ENCODE peak calls at places on chromosomes 6 and 20, in five cellular contexts. U is AG09309, O is retinal pigment epithelial cell, B is transverse colon, Q is fibroblast of lung. F is an unnamed sample.

GRCh38 chr6:116096979-116097816 is 3.5 kb upstream of the NT5DC1 start:
- DNase-seq in U (no peak), Q (no peak), O (no peak), B (no peak), F (no peak)

GRCh38 chr6:683742-684440 is 9.0 kb downstream of the EXOC2 start:
- DNase-seq in B (peak; percentile 21), O (no peak), U (no peak), Q (peak; percentile 95), F (peak; percentile 67)

GRCh38 chr6:146546440-146546839 is 2.8 kb downstream of the RAB32 start:
- DNase-seq in O (peak; percentile 57), Q (peak; percentile 92), B (no peak), U (peak; percentile 86), F (peak; percentile 91)

GRCh38 chr20:62026564-62026856 is 39.2 kb downstream of the TAF4 start:
- DNase-seq in O (no peak), B (no peak), U (no peak), Q (no peak), F (no peak)

GRCh38 chr20:20017001-20017851 is at the start of gene NAA20:
- DNase-seq in Q (peak; percentile 92), O (peak; percentile 72), U (peak; percentile 63), B (peak; percentile 95), F (peak; percentile 91)

GRCh38 chr6:106064103-106064502 is 22.0 kb upstream of the PRDM1 start:
- DNase-seq in U (no peak), Q (peak; percentile 26), B (no peak), O (no peak), F (no peak)

GRCh38 chr20:1508576-1508975 is 17.4 kb upstream of the SIRPB2 start:
- DNase-seq in B (no peak), O (no peak), U (no peak), Q (no peak), F (no peak)

GRCh38 chr6:2275207-2275891 is 29.9 kb upstream of the GMDS start:
- DNase-seq in B (no peak), Q (peak; percentile 75), O (peak; percentile 6), U (no peak), F (peak; percentile 17)

GRCh38 chr20:34300809-34301586 is 2.2 kb downstream of the AHCY start:
- DNase-seq in B (no peak), Q (no peak), U (no peak), O (no peak), F (peak; percentile 37)

GRCh38 chr6:109531446-109531845 is 48.4 kb upstream of the ZBTB24 start:
- DNase-seq in U (no peak), O (no peak), B (no peak), Q (no peak), F (no peak)

GRCh38 chr6:134539865-134540323 is 222.0 kb upstream of the SGK1 start:
- DNase-seq in B (no peak), U (no peak), O (no peak), Q (peak; percentile 66), F (no peak)

GRCh38 chr6:100464162-100464851 is 414 bp downstream of the SIM1 start:
- DNase-seq in U (no peak), Q (no peak), O (no peak), B (no peak), F (no peak)

GRCh38 chr20:16147221-16147620 is 426.0 kb downstream of the KIF16B start:
- DNase-seq in U (no peak), B (no peak), O (no peak), Q (no peak), F (no peak)

GRCh38 chr20:420721-421574 is 12.8 kb downstream of the RBCK1 start:
- DNase-seq in O (no peak), U (no peak), B (peak; percentile 92), Q (no peak), F (no peak)

GRCh38 chr20:25320035-25320800 is 70.4 kb downstream of the ABHD12 start:
- DNase-seq in B (no peak), O (no peak), U (no peak), Q (no peak), F (no peak)

GRCh38 chr6:73248192-73248898 is 14.7 kb downstream of the KHDC1 start:
- DNase-seq in O (no peak), U (no peak), B (no peak), Q (no peak), F (no peak)

GRCh38 chr6:40362859-40363258 is 224.3 kb downstream of the LRFN2 start:
- DNase-seq in B (no peak), Q (no peak), O (no peak), U (no peak), F (no peak)

GRCh38 chr6:51753635-51754034 is 333.8 kb downstream of the PKHD1 start:
- DNase-seq in U (no peak), O (no peak), B (peak; percentile 8), Q (no peak), F (no peak)

GRCh38 chr6:2792330-2792729 is 27.1 kb downstream of the WRNIP1 start:
- DNase-seq in Q (peak; percentile 48), B (no peak), O (no peak), U (no peak), F (peak; percentile 72)

GRCh38 chr6:131780600-131780999 is 27.2 kb upstream of the ENPP1 start:
- DNase-seq in O (no peak), Q (no peak), U (no peak), B (no peak), F (no peak)

GRCh38 chr6:81985191-81985590 is 232.7 kb upstream of the TENT5A start:
- DNase-seq in U (no peak), O (no peak), B (no peak), Q (no peak), F (peak; percentile 59)

GRCh38 chr20:37541326-37541725 is 13.7 kb upstream of the BLCAP start:
- DNase-seq in U (no peak), B (no peak), O (no peak), Q (no peak), F (no peak)

GRCh38 chr20:37544386-37544785 is 16.7 kb upstream of the BLCAP start:
- DNase-seq in U (no peak), B (no peak), O (no peak), Q (no peak), F (no peak)

GRCh38 chr20:37545516-37545915 is 17.8 kb upstream of the BLCAP start:
- DNase-seq in Q (no peak), U (no peak), O (no peak), B (no peak), F (no peak)

GRCh38 chr20:37542281-37542680 is 14.6 kb upstream of the BLCAP start:
- DNase-seq in Q (no peak), B (no peak), O (no peak), U (no peak), F (peak; percentile 38)

GRCh38 chr20:37543828-37544227 is 16.2 kb upstream of the BLCAP start:
- DNase-seq in O (no peak), U (no peak), B (no peak), Q (peak; percentile 20), F (peak; percentile 57)
- TF ChIP-seq CTCF in O (peak; percentile 71), U (peak; percentile 52), B (no peak), Q (peak; percentile 53), F (peak; percentile 64)

GRCh38 chr20:38261054-38261390 is 487 bp upstream of the KIAA1755 start:
- DNase-seq in Q (no peak), U (no peak), B (no peak), O (no peak), F (no peak)
- H3K4me3 ChIP-seq in Q (no peak overlapping the region), U (peak overlapping the region; percentile 34), B (peak overlapping the region; percentile 30), O (peak overlapping the region; percentile 14), F (peak overlapping the region; percentile 50)

GRCh38 chr6:34510299-34510698 is 44.4 kb downstream of the PACSIN1 start:
- DNase-seq in B (no peak), U (no peak), Q (no peak), O (no peak), F (no peak)

GRCh38 chr6:34509782-34510181 is 43.9 kb downstream of the PACSIN1 start:
- DNase-seq in B (no peak), O (no peak), U (no peak), Q (no peak), F (no peak)

GRCh38 chr6:34506718-34507117 is 40.8 kb downstream of the PACSIN1 start:
- DNase-seq in B (no peak), U (no peak), Q (no peak), O (no peak), F (no peak)

GRCh38 chr6:34511214-34511922 is 44.8 kb downstream of the SPDEF start:
- DNase-seq in B (no peak), U (no peak), O (no peak), Q (no peak), F (no peak)

DNA sequence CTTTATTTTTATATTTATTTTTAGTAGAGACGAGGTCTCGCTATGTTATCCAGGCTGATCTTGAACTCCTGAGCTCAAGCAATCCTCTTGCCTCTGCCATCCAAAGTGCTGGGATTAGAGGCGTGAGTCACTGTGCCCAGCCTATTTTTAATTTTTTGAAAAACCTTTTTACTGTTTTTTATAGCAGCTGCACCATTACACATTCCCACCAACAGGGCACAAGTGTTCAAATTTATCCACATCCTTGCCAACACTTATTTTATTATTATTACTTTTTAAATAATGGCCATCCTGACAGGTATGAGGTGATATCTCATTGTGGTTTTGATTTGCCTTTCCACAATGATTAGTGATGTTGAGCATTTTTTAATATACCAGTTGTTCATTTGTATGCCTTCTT is 42.5 kb downstream of the PACSIN1 start:
- DNase-seq in U (no peak), O (no peak), Q (no peak), B (no peak), F (no peak)
- TF ChIP-seq CTCF in U (peak; percentile 18), O (peak; percentile 35), Q (no peak), B (no peak), F (no peak)

GRCh38 chr6:32854376-32855178 is 585 bp downstream of the PSMB9 start:
- DNase-seq in U (no peak), O (no peak), B (peak; percentile 66), Q (peak; percentile 20), F (no peak)
- H3K4me3 ChIP-seq in U (peak overlapping the region; percentile 72), O (peak overlapping the region; percentile 81), B (peak overlapping the region; percentile 81), Q (peak overlapping the region; percentile 91), F (peak overlapping the region; percentile 83)

DNA sequence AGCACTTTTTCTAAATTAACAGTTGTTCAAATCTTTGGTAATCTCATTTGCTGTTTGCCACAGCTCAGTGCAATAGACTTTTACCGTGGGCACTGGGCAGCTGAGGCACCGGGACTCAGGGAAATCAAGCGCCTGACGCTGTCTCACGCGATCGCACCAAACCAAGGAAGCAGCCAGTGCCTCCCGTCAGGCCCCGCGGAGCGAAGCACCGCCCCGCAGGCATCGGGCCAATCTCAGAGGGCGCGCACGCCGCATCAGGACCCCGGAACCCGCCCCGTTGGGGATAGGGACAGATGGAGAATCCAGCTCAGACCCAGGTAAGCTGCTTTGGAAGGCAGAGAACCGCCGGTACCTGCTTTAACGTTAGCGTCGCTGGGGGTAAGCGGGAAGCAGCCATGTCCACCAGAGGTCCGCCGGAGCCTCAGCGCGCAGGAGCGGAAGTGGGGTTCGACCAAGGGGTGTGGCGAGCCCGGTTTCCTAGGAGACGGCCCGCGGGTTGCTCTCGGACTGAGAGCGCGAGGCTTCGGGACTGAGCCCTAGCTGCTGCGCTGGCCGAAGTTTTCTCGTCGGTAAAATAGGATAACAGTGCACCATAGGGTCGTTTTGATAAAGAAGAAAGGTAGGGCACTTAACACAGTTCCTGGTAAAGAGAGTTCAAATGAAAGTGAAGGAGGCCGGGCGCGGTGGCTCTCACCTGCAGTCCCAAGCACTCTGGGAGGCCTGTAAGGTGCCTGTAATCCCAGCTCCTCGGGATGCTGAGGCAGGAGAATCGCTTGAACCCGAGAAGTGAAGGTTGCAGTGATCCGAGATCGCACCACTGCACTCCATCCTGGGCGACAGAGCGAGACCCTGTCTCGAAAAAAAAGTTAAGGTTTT is at the start of gene LYRM2:
- DNase-seq in Q (peak; percentile 89), B (peak; percentile 95), O (peak; percentile 82), U (peak; percentile 55), F (peak; percentile 92)
- TF ChIP-seq CTCF in Q (no peak), B (no peak), O (peak; percentile 6), U (no peak), F (no peak)

F was measured in foreskin fibroblast.